ENCODE peak calls at places on chromosomes 5 and 9, in eight cellular contexts. W is WERI-Rb-1; R is CD8-positive, alpha-beta T cell; Q is CD4-positive, alpha-beta memory T cell; H is mammary epithelial cell; S is transverse colon; Z is endodermal cell; X is CD8-positive, alpha-beta memory T cell. P is an unnamed sample.

GRCh38 chr5:27026059-27026458 is 12.3 kb downstream of the CDH9 start:
- DNase-seq in R (no peak), Q (no peak), S (no peak), Z (no peak), X (no peak), W (no peak), H (no peak), P (no peak)

GRCh38 chr5:172952034-172952511 is 7.2 kb upstream of the RPL26L1 start:
- DNase-seq in Q (no peak), H (no peak), W (no peak), S (no peak), R (no peak), Z (no peak), X (no peak), P (no peak)

GRCh38 chr5:39424751-39425524 is at the start of gene DAB2:
- DNase-seq in W (no peak), X (peak), H (peak), Q (peak), R (peak), Z (peak), S (peak), P (no peak)

GRCh38 chr5:154624341-154624740 is 130.8 kb upstream of the LARP1 start:
- DNase-seq in W (no peak), S (no peak), Q (no peak), H (no peak), Z (no peak), R (no peak), X (no peak), P (no peak)

GRCh38 chr5:100505984-100506670 is 29.0 kb upstream of the FAM174A start:
- DNase-seq in Q (no peak), H (peak), S (no peak), R (no peak), Z (no peak), X (no peak), W (no peak), P (peak)

GRCh38 chr5:100668511-100668910 is 133.3 kb downstream of the FAM174A start:
- DNase-seq in R (no peak), H (peak), X (no peak), W (no peak), Z (no peak), Q (no peak), S (no peak), P (no peak)

GRCh38 chr5:135386886-135387628 is 12.0 kb downstream of the MACROH2A1 start:
- DNase-seq in Q (no peak), H (peak), Z (no peak), R (no peak), X (no peak), S (peak), W (no peak), P (peak)

GRCh38 chr5:173573126-173573960 is 43.1 kb downstream of the BOD1 start:
- DNase-seq in W (peak), H (peak), Z (peak), R (peak), X (peak), S (peak), Q (peak), P (no peak)

GRCh38 chr5:158560170-158560569 is 539.5 kb downstream of the EBF1 start:
- DNase-seq in S (no peak), H (peak), X (no peak), W (no peak), Z (no peak), Q (no peak), R (no peak), P (peak)

GRCh38 chr5:142684508-142685031 is 1.3 kb downstream of the FGF1 start:
- DNase-seq in H (peak), X (no peak), R (no peak), Z (peak), S (no peak), W (no peak), Q (no peak), P (no peak)

GRCh38 chr5:156093024-156093423 is 233.9 kb upstream of the SGCD start:
- DNase-seq in X (no peak), Q (no peak), Z (no peak), R (no peak), W (no peak), H (no peak), S (no peak), P (no peak)

DNA sequence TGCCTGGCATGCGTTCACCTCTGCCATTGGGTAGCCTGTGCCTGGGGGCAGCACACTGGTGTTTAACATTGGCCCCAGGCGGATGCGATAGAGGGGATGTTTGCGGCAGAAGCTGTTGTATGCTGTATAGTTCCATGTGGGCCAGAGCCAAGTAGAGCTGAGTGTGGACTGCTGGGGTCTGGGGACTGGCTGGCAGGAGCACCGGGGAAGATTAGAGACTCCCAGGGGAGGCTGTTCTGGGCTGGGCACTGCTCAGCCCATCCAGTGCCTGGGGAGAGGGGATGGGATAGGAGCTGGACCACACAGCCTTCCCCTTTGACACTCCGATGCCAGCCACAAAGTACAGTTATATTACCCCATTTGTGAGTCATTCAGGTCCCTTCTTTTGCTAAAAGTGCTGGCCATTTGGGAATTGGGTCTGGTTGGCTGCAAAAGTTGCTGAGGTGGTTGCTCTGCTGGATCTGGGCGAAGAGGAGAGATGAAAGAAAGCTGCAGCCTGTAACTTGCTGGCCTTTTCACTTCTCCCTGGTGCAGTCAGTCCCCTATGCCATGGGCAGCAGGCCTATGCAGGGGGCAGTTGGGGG is 73.8 kb downstream of the RGS3 start:
- DNase-seq in W (no peak), H (no peak), X (no peak), Q (no peak), R (no peak), S (no peak), Z (peak), P (no peak)
- H3K27ac ChIP-seq in W (peak), H (no peak), X (no peak), Q (no peak), R (no peak), S (peak), Z (no peak), P (no peak)

DNA sequence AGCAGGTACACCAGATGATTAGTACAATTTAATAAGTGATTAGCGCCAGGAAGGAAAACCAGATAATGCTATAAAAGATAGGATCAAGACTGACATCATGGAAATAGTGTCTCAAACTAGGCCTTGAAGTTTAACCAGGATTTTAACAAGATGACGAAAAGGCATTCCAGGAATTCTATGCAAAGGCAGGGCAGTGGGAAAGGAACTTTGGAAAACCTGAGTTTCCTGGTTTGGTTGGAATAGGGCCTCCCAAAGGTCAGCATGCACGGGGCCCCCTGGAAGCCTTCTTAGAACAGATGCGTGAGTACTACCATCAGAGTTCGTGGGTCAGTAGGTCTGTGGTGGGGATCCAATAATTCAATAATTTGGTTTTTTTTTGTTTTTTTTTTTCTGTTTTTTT is 935.2 kb upstream of the DMAC1 start:
- DNase-seq in R (no peak), H (no peak), W (no peak), S (no peak), X (no peak), Q (no peak), Z (peak), P (no peak)
- H3K27ac ChIP-seq in R (no peak), H (no peak), W (no peak), S (no peak), X (no peak), Q (no peak), Z (no peak), P (no peak)

DNA sequence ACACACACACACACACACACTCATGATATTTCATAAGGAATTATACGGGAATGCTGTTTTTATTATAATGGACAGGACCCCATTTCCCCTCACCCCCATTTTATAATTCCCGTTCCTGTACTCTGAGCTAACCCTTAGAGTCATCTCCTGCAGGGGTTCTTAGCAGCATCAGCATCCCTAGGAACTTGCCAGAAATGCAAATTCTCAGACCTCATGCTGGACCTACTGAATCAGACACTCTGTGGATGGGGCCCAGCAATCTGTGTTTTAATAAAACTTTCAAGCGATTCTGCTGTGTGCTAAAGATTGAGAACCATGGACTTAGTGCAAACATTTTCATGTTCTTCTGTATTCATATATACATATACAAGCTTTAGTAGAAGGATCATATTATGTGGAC is 65.3 kb downstream of the ARHGEF28 start:
- DNase-seq in Q (no peak), X (no peak), W (no peak), S (no peak), Z (no peak), H (no peak), R (no peak), P (no peak)
- H3K27ac ChIP-seq in Q (no peak), X (no peak), W (no peak), S (no peak), Z (no peak), H (peak), R (no peak), P (peak)

GRCh38 chr5:35869705-35870277 is 13.1 kb downstream of the IL7R start:
- DNase-seq in X (no peak), H (no peak), Q (no peak), R (no peak), Z (no peak), W (no peak), S (no peak), P (no peak)
- H3K27ac ChIP-seq in X (no peak), H (no peak), Q (peak), R (no peak), Z (no peak), W (no peak), S (no peak), P (no peak)

P was measured in epithelial cell of prostate.